ENCODE peak calls at places on chromosome 9, in five cellular contexts. R, Q, T, J and G are unnamed samples.

GRCh38 chr9:71793386-71794105 is 25.2 kb upstream of the CEMIP2 start:
- DNase-seq in J (peak), Q (peak), T (no peak), R (no peak), G (no peak)

GRCh38 chr9:79477955-79478751 is 93.6 kb upstream of the TLE4 start:
- DNase-seq in J (peak), Q (peak), T (no peak), R (no peak), G (no peak)

GRCh38 chr9:137422668-137423000 is 328 bp downstream of the EXD3 start:
- DNase-seq in J (no peak), Q (peak), R (no peak), T (no peak), G (no peak)

GRCh38 chr9:71357346-71357745 is 235.9 kb upstream of the TRPM3 start:
- DNase-seq in T (no peak), J (no peak), R (no peak), Q (no peak), G (no peak)

GRCh38 chr9:130196643-130197042 is 24.4 kb downstream of the NCS1 start:
- DNase-seq in R (no peak), T (no peak), J (no peak), Q (no peak), G (no peak)

GRCh38 chr9:126942369-126942768 is 27.8 kb downstream of the RALGPS1 start:
- DNase-seq in Q (no peak), T (no peak), R (no peak), J (no peak), G (no peak)

GRCh38 chr9:101264727-101265126 is 120.1 kb downstream of the BAAT start:
- DNase-seq in T (no peak), R (no peak), J (no peak), Q (no peak), G (no peak)

GRCh38 chr9:101693937-101694336 is 44.5 kb downstream of the GRIN3A start:
- DNase-seq in R (no peak), J (no peak), T (no peak), Q (no peak), G (no peak)

GRCh38 chr9:133184971-133185370 is 21.3 kb upstream of the GBGT1 start:
- DNase-seq in J (peak), T (no peak), Q (peak), R (peak), G (peak)

GRCh38 chr9:36214571-36214970 is 23.9 kb downstream of the CLTA start:
- DNase-seq in J (no peak), T (no peak), Q (peak), R (no peak), G (no peak)

GRCh38 chr9:98871456-98872065 is 64.1 kb downstream of the GALNT12 start:
- DNase-seq in R (no peak), J (no peak), T (no peak), Q (no peak), G (no peak)

GRCh38 chr9:125996671-125997509 is 249.7 kb downstream of the PBX3 start:
- DNase-seq in J (no peak), R (no peak), T (no peak), Q (no peak), G (no peak)

GRCh38 chr9:114908796-114909448 is 21.5 kb downstream of the TNFSF8 start:
- DNase-seq in T (no peak), R (no peak), Q (peak), J (peak), G (no peak)

GRCh38 chr9:36137392-36138004 is 965 bp downstream of the GLIPR2 start:
- DNase-seq in R (no peak), J (no peak), Q (peak), T (no peak), G (no peak)

GRCh38 chr9:30039712-30040111 is 2344.7 kb upstream of the ACO1 start:
- DNase-seq in R (no peak), Q (no peak), T (no peak), J (no peak), G (no peak)

GRCh38 chr9:15278290-15278689 is 28.7 kb downstream of the TTC39B start:
- DNase-seq in J (no peak), R (no peak), Q (no peak), T (no peak), G (no peak)

GRCh38 chr9:97491216-97491999 is 10.1 kb upstream of the TMOD1 start:
- DNase-seq in Q (no peak), J (no peak), R (no peak), T (no peak), G (no peak)

GRCh38 chr9:97487107-97487506 is 14.4 kb upstream of the TMOD1 start:
- DNase-seq in T (no peak), Q (peak), R (no peak), J (peak), G (no peak)

GRCh38 chr9:97484134-97484533 is 17.3 kb upstream of the TMOD1 start:
- DNase-seq in Q (no peak), T (no peak), R (no peak), J (no peak), G (no peak)

DNA sequence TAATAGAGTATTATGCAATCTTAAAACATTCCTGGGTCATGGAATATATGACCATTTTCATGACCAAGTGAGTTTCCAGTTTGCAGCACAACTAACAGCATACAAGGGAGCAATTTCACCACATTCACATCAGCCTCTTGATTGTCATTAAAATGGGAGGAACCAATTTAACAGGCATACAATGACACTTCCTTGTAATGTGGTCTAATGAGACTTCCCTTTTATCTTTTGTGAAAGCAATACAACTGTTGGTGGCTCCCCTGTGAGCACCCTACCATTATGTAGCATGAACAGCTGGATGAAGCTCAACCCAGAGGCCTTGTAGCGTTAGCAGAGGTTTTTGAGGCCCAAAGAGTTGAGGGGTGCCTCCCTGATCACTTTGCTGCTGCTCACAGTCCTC is 13.6 kb upstream of the TMOD1 start:
- DNase-seq in J (no peak), Q (no peak), R (no peak), T (no peak), G (no peak)
- H3K4me3 ChIP-seq in J (no peak), Q (no peak), R (no peak), T (no peak), G (no peak)

GRCh38 chr9:38066167-38066906 is 2.7 kb downstream of the SHB start:
- DNase-seq in T (no peak), R (no peak), J (no peak), Q (no peak), G (no peak)
- TF ChIP-seq CTCF in T (peak), R (no peak), J (no peak), Q (no peak), G (no peak)

GRCh38 chr9:120997502-120997901 is 52.6 kb downstream of the C5 start:
- DNase-seq in T (no peak), Q (no peak), J (no peak), R (no peak), G (no peak)
- H3K4me3 ChIP-seq in T (no peak), Q (no peak), J (no peak), R (no peak), G (no peak)

DNA sequence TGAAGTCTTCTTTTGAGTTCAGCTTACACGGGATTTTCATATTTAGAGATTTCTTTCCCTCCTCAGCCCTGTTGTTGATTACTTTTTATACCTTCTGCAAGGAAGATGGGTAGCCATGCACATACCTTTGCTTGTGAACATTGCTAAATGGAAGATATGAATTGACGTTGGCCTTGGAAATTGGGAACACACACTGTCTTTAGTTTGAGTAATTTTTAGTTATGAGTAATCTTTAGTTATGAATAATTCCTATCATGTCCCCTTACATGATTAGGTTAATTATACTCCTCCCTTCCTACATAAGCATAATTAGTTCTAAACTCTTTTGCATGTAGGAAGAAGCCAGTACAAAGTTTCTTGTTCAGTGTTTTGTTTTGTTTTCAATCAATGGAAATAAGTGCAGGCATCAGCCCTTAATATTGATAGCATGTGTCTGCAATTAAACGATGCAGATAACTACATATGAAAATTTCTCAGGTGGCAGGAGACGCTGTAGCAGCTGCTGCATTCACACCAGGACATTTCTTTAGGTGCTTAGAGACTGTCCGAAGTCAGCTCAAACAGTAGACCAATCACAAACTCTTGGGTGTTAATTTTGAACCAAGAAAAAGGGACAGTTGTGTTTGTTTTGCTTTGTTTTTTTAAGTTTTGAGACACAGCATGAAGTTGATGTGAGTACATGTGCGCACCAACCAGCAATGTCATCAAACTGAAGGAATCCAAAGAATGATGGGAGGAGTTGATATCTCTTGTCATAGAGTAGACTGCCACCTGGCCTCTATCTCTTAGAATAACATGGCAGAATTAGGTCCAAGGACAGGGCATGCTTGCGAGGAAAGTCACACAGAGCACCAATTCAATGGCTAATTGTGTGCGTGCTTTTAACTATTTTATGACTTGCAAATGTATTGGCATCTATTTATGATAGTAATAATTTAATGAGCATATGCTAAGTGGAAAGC is 51.4 kb downstream of the SMARCA2 start:
- DNase-seq in R (no peak), T (no peak), J (peak), Q (peak), G (no peak)
- TF ChIP-seq CTCF in R (no peak), T (peak), J (peak), Q (no peak), G (peak)